ENCODE peak calls at places on chromosomes 6 and 20, in ten cellular contexts. One of them, this sample, is unnamed.

GRCh38 chr6:150369408-150369807 is 596 bp downstream of the IYD start:
- DNase-seq in astrocyte of the spinal cord: no peak
- DNase-seq in cardiac fibroblast: no peak
- DNase-seq in H9: no peak
- DNase-seq in WERI-Rb-1: no peak
- DNase-seq in AG04450: no peak
- DNase-seq in RWPE2: no peak
- DNase-seq in bronchial epithelial cell: no peak
- DNase-seq in ovary: no peak
- DNase-seq in nephron progenitor cell: no peak
- DNase-seq in this sample: no peak

GRCh38 chr6:33416386-33417126 is 1.4 kb downstream of the CUTA start:
- DNase-seq in astrocyte of the spinal cord: no peak
- DNase-seq in cardiac fibroblast: no peak
- DNase-seq in H9: no peak
- DNase-seq in WERI-Rb-1: no peak
- DNase-seq in AG04450: no peak
- DNase-seq in RWPE2: no peak
- DNase-seq in bronchial epithelial cell: no peak
- DNase-seq in ovary: no peak
- DNase-seq in nephron progenitor cell: no peak
- DNase-seq in this sample: no peak

GRCh38 chr20:23116301-23117089 is 30.4 kb upstream of the CD93 start:
- DNase-seq in astrocyte of the spinal cord: no peak
- DNase-seq in cardiac fibroblast: peak
- DNase-seq in H9: no peak
- DNase-seq in WERI-Rb-1: peak
- DNase-seq in AG04450: peak
- DNase-seq in RWPE2: no peak
- DNase-seq in bronchial epithelial cell: peak
- DNase-seq in ovary: no peak
- DNase-seq in nephron progenitor cell: no peak
- DNase-seq in this sample: no peak

GRCh38 chr6:25377672-25378071 is 98.5 kb downstream of the CARMIL1 start:
- DNase-seq in astrocyte of the spinal cord: no peak
- DNase-seq in cardiac fibroblast: no peak
- DNase-seq in H9: no peak
- DNase-seq in WERI-Rb-1: no peak
- DNase-seq in AG04450: no peak
- DNase-seq in RWPE2: no peak
- DNase-seq in bronchial epithelial cell: no peak
- DNase-seq in ovary: no peak
- DNase-seq in nephron progenitor cell: no peak
- DNase-seq in this sample: no peak

GRCh38 chr20:63819224-63819917 is 11.7 kb downstream of the ZBTB46 start:
- DNase-seq in astrocyte of the spinal cord: no peak
- DNase-seq in cardiac fibroblast: peak
- DNase-seq in H9: no peak
- DNase-seq in WERI-Rb-1: no peak
- DNase-seq in AG04450: no peak
- DNase-seq in RWPE2: peak
- DNase-seq in bronchial epithelial cell: no peak
- DNase-seq in ovary: no peak
- DNase-seq in nephron progenitor cell: no peak
- DNase-seq in this sample: no peak

GRCh38 chr20:51637241-51637640 is 94.7 kb upstream of the NFATC2 start:
- DNase-seq in astrocyte of the spinal cord: no peak
- DNase-seq in cardiac fibroblast: no peak
- DNase-seq in H9: no peak
- DNase-seq in WERI-Rb-1: no peak
- DNase-seq in AG04450: no peak
- DNase-seq in RWPE2: no peak
- DNase-seq in bronchial epithelial cell: no peak
- DNase-seq in ovary: no peak
- DNase-seq in nephron progenitor cell: no peak
- DNase-seq in this sample: no peak

GRCh38 chr20:17809714-17810631 is 110.2 kb downstream of the BANF2 start:
- DNase-seq in astrocyte of the spinal cord: no peak
- DNase-seq in cardiac fibroblast: no peak
- DNase-seq in H9: no peak
- DNase-seq in WERI-Rb-1: no peak
- DNase-seq in AG04450: peak
- DNase-seq in RWPE2: no peak
- DNase-seq in bronchial epithelial cell: no peak
- DNase-seq in ovary: no peak
- DNase-seq in nephron progenitor cell: no peak
- DNase-seq in this sample: no peak

GRCh38 chr20:37971561-37972127 is 61.6 kb downstream of the TTI1 start:
- DNase-seq in astrocyte of the spinal cord: no peak
- DNase-seq in cardiac fibroblast: no peak
- DNase-seq in H9: no peak
- DNase-seq in WERI-Rb-1: no peak
- DNase-seq in AG04450: no peak
- DNase-seq in RWPE2: peak
- DNase-seq in bronchial epithelial cell: no peak
- DNase-seq in ovary: no peak
- DNase-seq in nephron progenitor cell: no peak
- DNase-seq in this sample: no peak

GRCh38 chr6:3825851-3826581 is 23.2 kb upstream of the FAM50B start:
- DNase-seq in astrocyte of the spinal cord: peak
- DNase-seq in cardiac fibroblast: peak
- DNase-seq in H9: no peak
- DNase-seq in WERI-Rb-1: no peak
- DNase-seq in AG04450: peak
- DNase-seq in RWPE2: peak
- DNase-seq in bronchial epithelial cell: peak
- DNase-seq in ovary: peak
- DNase-seq in nephron progenitor cell: no peak
- DNase-seq in this sample: no peak

GRCh38 chr6:165905744-165906143 is 242.7 kb upstream of the PDE10A start:
- DNase-seq in astrocyte of the spinal cord: no peak
- DNase-seq in cardiac fibroblast: no peak
- DNase-seq in H9: no peak
- DNase-seq in WERI-Rb-1: no peak
- DNase-seq in AG04450: no peak
- DNase-seq in RWPE2: no peak
- DNase-seq in bronchial epithelial cell: no peak
- DNase-seq in ovary: no peak
- DNase-seq in nephron progenitor cell: no peak
- DNase-seq in this sample: no peak

GRCh38 chr6:75215291-75215690 is 9.4 kb upstream of the COL12A1 start:
- DNase-seq in astrocyte of the spinal cord: no peak
- DNase-seq in cardiac fibroblast: no peak
- DNase-seq in H9: no peak
- DNase-seq in WERI-Rb-1: no peak
- DNase-seq in AG04450: no peak
- DNase-seq in RWPE2: no peak
- DNase-seq in bronchial epithelial cell: no peak
- DNase-seq in ovary: no peak
- DNase-seq in nephron progenitor cell: no peak
- DNase-seq in this sample: no peak

GRCh38 chr6:16496210-16496609 is 257.8 kb downstream of the GMPR start:
- DNase-seq in astrocyte of the spinal cord: no peak
- DNase-seq in cardiac fibroblast: no peak
- DNase-seq in H9: no peak
- DNase-seq in WERI-Rb-1: peak
- DNase-seq in AG04450: no peak
- DNase-seq in RWPE2: no peak
- DNase-seq in bronchial epithelial cell: peak
- DNase-seq in ovary: no peak
- DNase-seq in nephron progenitor cell: no peak
- DNase-seq in this sample: no peak
- TF ChIP-seq CTCF in astrocyte of the spinal cord: no peak
- TF ChIP-seq CTCF in cardiac fibroblast: no peak
- TF ChIP-seq CTCF in H9: no peak
- TF ChIP-seq CTCF in WERI-Rb-1: peak
- TF ChIP-seq CTCF in AG04450: no peak
- TF ChIP-seq CTCF in RWPE2: no peak
- TF ChIP-seq CTCF in bronchial epithelial cell: no peak
- TF ChIP-seq CTCF in ovary: no peak
- TF ChIP-seq CTCF in nephron progenitor cell: no peak
- TF ChIP-seq CTCF in this sample: no peak

GRCh38 chr6:8481727-8482126 is 46.4 kb upstream of the SLC35B3 start:
- DNase-seq in astrocyte of the spinal cord: no peak
- DNase-seq in cardiac fibroblast: peak
- DNase-seq in H9: no peak
- DNase-seq in WERI-Rb-1: no peak
- DNase-seq in AG04450: no peak
- DNase-seq in RWPE2: no peak
- DNase-seq in bronchial epithelial cell: peak
- DNase-seq in ovary: no peak
- DNase-seq in nephron progenitor cell: no peak
- DNase-seq in this sample: peak
- TF ChIP-seq CTCF in astrocyte of the spinal cord: peak
- TF ChIP-seq CTCF in cardiac fibroblast: no peak
- TF ChIP-seq CTCF in H9: peak
- TF ChIP-seq CTCF in WERI-Rb-1: peak
- TF ChIP-seq CTCF in AG04450: peak
- TF ChIP-seq CTCF in RWPE2: peak
- TF ChIP-seq CTCF in bronchial epithelial cell: peak
- TF ChIP-seq CTCF in ovary: no peak
- TF ChIP-seq CTCF in nephron progenitor cell: peak
- TF ChIP-seq CTCF in this sample: peak

GRCh38 chr6:16800942-16801341 is 39.7 kb upstream of the ATXN1 start:
- DNase-seq in astrocyte of the spinal cord: no peak
- DNase-seq in cardiac fibroblast: peak
- DNase-seq in H9: no peak
- DNase-seq in WERI-Rb-1: no peak
- DNase-seq in AG04450: no peak
- DNase-seq in RWPE2: no peak
- DNase-seq in bronchial epithelial cell: peak
- DNase-seq in ovary: no peak
- DNase-seq in nephron progenitor cell: no peak
- DNase-seq in this sample: no peak
- TF ChIP-seq CTCF in astrocyte of the spinal cord: no peak
- TF ChIP-seq CTCF in cardiac fibroblast: no peak
- TF ChIP-seq CTCF in H9: no peak
- TF ChIP-seq CTCF in WERI-Rb-1: no peak
- TF ChIP-seq CTCF in AG04450: no peak
- TF ChIP-seq CTCF in RWPE2: no peak
- TF ChIP-seq CTCF in bronchial epithelial cell: no peak
- TF ChIP-seq CTCF in ovary: no peak
- TF ChIP-seq CTCF in nephron progenitor cell: no peak
- TF ChIP-seq CTCF in this sample: no peak

DNA sequence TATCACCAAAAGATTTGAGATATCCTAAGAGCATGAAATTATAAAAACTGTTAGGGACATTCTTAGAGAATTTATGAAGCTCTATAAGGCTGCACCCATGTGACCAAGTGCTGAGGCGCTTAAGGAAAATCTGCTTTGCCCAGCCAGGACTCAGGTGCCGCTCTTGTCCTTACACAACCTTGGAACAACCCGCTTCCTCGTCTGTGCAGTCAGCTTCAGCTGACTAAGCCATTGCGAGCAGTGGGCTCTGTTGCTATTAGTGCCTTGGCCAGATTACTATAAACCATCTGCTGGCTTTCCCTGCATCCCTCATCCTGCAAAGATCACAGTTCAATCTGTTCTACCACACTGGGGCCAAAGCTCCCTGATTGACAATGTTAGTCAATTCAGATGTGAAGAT is 89.1 kb upstream of the E2F3 start:
- DNase-seq in astrocyte of the spinal cord: no peak
- DNase-seq in cardiac fibroblast: no peak
- DNase-seq in H9: no peak
- DNase-seq in WERI-Rb-1: peak
- DNase-seq in AG04450: no peak
- DNase-seq in RWPE2: no peak
- DNase-seq in bronchial epithelial cell: no peak
- DNase-seq in ovary: no peak
- DNase-seq in nephron progenitor cell: no peak
- DNase-seq in this sample: no peak
- TF ChIP-seq CTCF in astrocyte of the spinal cord: no peak
- TF ChIP-seq CTCF in cardiac fibroblast: no peak
- TF ChIP-seq CTCF in H9: no peak
- TF ChIP-seq CTCF in WERI-Rb-1: no peak
- TF ChIP-seq CTCF in AG04450: no peak
- TF ChIP-seq CTCF in RWPE2: no peak
- TF ChIP-seq CTCF in bronchial epithelial cell: no peak
- TF ChIP-seq CTCF in ovary: no peak
- TF ChIP-seq CTCF in nephron progenitor cell: no peak
- TF ChIP-seq CTCF in this sample: no peak

GRCh38 chr6:13574149-13574570 is 241 bp upstream of the SIRT5 start:
- DNase-seq in astrocyte of the spinal cord: peak
- DNase-seq in cardiac fibroblast: peak
- DNase-seq in H9: peak
- DNase-seq in WERI-Rb-1: peak
- DNase-seq in AG04450: peak
- DNase-seq in RWPE2: peak
- DNase-seq in bronchial epithelial cell: peak
- DNase-seq in ovary: peak
- DNase-seq in nephron progenitor cell: peak
- DNase-seq in this sample: peak

GRCh38 chr6:13573255-13573654 is 1.1 kb upstream of the SIRT5 start:
- DNase-seq in astrocyte of the spinal cord: no peak
- DNase-seq in cardiac fibroblast: no peak
- DNase-seq in H9: no peak
- DNase-seq in WERI-Rb-1: no peak
- DNase-seq in AG04450: no peak
- DNase-seq in RWPE2: no peak
- DNase-seq in bronchial epithelial cell: no peak
- DNase-seq in ovary: no peak
- DNase-seq in nephron progenitor cell: no peak
- DNase-seq in this sample: no peak

GRCh38 chr6:13572240-13572639 is 2.2 kb upstream of the SIRT5 start:
- DNase-seq in astrocyte of the spinal cord: no peak
- DNase-seq in cardiac fibroblast: no peak
- DNase-seq in H9: no peak
- DNase-seq in WERI-Rb-1: no peak
- DNase-seq in AG04450: no peak
- DNase-seq in RWPE2: no peak
- DNase-seq in bronchial epithelial cell: no peak
- DNase-seq in ovary: no peak
- DNase-seq in nephron progenitor cell: no peak
- DNase-seq in this sample: no peak

GRCh38 chr6:13574571-13575376 is at the start of gene SIRT5:
- DNase-seq in astrocyte of the spinal cord: peak
- DNase-seq in cardiac fibroblast: peak
- DNase-seq in H9: peak
- DNase-seq in WERI-Rb-1: peak
- DNase-seq in AG04450: peak
- DNase-seq in RWPE2: peak
- DNase-seq in bronchial epithelial cell: peak
- DNase-seq in ovary: peak
- DNase-seq in nephron progenitor cell: peak
- DNase-seq in this sample: peak

DNA sequence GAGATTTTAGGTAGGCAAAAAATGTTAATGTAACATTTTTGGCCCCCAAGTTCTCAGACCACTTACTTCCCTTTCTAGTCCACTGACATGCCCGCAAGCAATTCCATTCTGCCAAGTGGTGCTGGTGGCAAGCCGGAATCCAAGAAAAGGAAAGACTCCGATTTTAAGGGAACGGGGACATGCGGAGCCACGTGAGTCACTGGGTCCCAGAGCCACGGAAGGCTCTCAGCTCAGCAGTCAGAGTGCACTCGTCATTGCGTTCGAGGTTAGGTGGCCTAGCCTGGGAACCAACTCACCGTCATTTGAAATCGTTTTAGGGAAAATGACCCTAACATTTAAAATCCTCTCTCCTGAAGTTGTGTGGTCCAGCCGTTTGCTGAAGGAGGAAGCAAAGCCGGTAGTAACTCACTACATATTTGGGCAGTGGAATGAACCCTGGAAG is 711 bp upstream of the SIRT5 start:
- DNase-seq in astrocyte of the spinal cord: peak
- DNase-seq in cardiac fibroblast: peak
- DNase-seq in H9: peak
- DNase-seq in WERI-Rb-1: no peak
- DNase-seq in AG04450: no peak
- DNase-seq in RWPE2: no peak
- DNase-seq in bronchial epithelial cell: peak
- DNase-seq in ovary: no peak
- DNase-seq in nephron progenitor cell: peak
- DNase-seq in this sample: no peak
- TF ChIP-seq CTCF in astrocyte of the spinal cord: no peak
- TF ChIP-seq CTCF in cardiac fibroblast: no peak
- TF ChIP-seq CTCF in H9: no peak
- TF ChIP-seq CTCF in WERI-Rb-1: no peak
- TF ChIP-seq CTCF in AG04450: no peak
- TF ChIP-seq CTCF in RWPE2: no peak
- TF ChIP-seq CTCF in bronchial epithelial cell: no peak
- TF ChIP-seq CTCF in ovary: no peak
- TF ChIP-seq CTCF in nephron progenitor cell: no peak
- TF ChIP-seq CTCF in this sample: no peak

This sample was measured in GM20000.